ENCODE peak calls at places on chromosomes 6 and 20, in nine cellular contexts. Y, D, M, S, A, F, C, E and R are unnamed samples.

GRCh38 chr20:49792006-49792405 is 20.6 kb upstream of the SLC9A8 start:
- DNase-seq in D (no peak), E (no peak), F (no peak), Y (no peak), A (no peak), M (peak), S (no peak), C (no peak), R (no peak)

GRCh38 chr6:10552237-10552810 is 31.2 kb downstream of the GCNT2 start:
- DNase-seq in Y (no peak), M (no peak), S (no peak), A (no peak), F (no peak), D (no peak), E (no peak), C (no peak), R (no peak)

GRCh38 chr6:75290558-75290957 is 6.0 kb upstream of the TMEM30A start:
- DNase-seq in C (no peak), D (no peak), F (no peak), M (no peak), A (no peak), Y (no peak), S (no peak), E (no peak), R (no peak)

GRCh38 chr20:37364013-37364926 is 18.3 kb downstream of the SRC start:
- DNase-seq in Y (no peak), F (no peak), M (no peak), D (peak), S (no peak), A (no peak), E (no peak), C (no peak), R (no peak)

GRCh38 chr20:36967636-36968035 is 16.1 kb upstream of the SAMHD1 start:
- DNase-seq in F (no peak), C (no peak), M (no peak), E (no peak), S (no peak), A (no peak), Y (no peak), D (no peak), R (no peak)

GRCh38 chr20:49889943-49890650 is 25.2 kb downstream of the SPATA2 start:
- DNase-seq in F (no peak), Y (no peak), C (peak), A (no peak), E (no peak), D (no peak), S (no peak), M (no peak), R (no peak)

GRCh38 chr6:361411-362132 is 30.0 kb upstream of the IRF4 start:
- DNase-seq in E (no peak), D (no peak), S (no peak), F (no peak), A (no peak), M (no peak), Y (no peak), C (no peak), R (no peak)

GRCh38 chr20:39829713-39830112 is 859.3 kb downstream of the MAFB start:
- DNase-seq in S (no peak), E (no peak), M (no peak), F (no peak), Y (no peak), D (no peak), C (no peak), A (no peak), R (no peak)

GRCh38 chr6:130453230-130453629 is 87.4 kb downstream of the TMEM200A start:
- DNase-seq in D (no peak), C (no peak), S (no peak), A (peak), E (no peak), Y (peak), M (peak), F (no peak), R (no peak)

GRCh38 chr6:15332441-15332840 is 86.6 kb downstream of the JARID2 start:
- DNase-seq in E (no peak), F (no peak), A (no peak), M (peak), D (no peak), S (no peak), Y (no peak), C (no peak), R (no peak)

GRCh38 chr6:46221221-46221793 is 50.5 kb upstream of the ENPP5 start:
- DNase-seq in F (no peak), D (no peak), M (peak), Y (peak), S (no peak), C (no peak), E (peak), A (peak), R (peak)

GRCh38 chr6:77159730-77160129 is 303.6 kb downstream of the HTR1B start:
- DNase-seq in F (no peak), Y (no peak), D (no peak), A (no peak), S (no peak), C (no peak), E (no peak), M (no peak), R (no peak)

GRCh38 chr20:739736-740135 is 28.6 kb downstream of the SLC52A3 start:
- DNase-seq in M (no peak), F (no peak), D (no peak), S (no peak), E (no peak), Y (no peak), C (no peak), A (no peak), R (no peak)

GRCh38 chr6:145036848-145037567 is 698.3 kb downstream of the EPM2A start:
- DNase-seq in F (no peak), Y (peak), C (no peak), D (no peak), M (peak), A (peak), E (no peak), S (no peak), R (no peak)

GRCh38 chr20:59723607-59724456 is 119.5 kb downstream of the PHACTR3 start:
- DNase-seq in M (no peak), A (peak), D (no peak), E (peak), F (no peak), Y (no peak), C (no peak), S (no peak), R (no peak)

GRCh38 chr6:119742188-119742803 is 392.7 kb upstream of the MAN1A1 start:
- DNase-seq in E (peak), M (peak), S (no peak), F (peak), D (peak), C (peak), Y (peak), A (peak), R (peak)

GRCh38 chr6:61809004-61809595 is 476.9 kb downstream of the KHDRBS2 start:
- DNase-seq in M (no peak), F (no peak), Y (peak), C (no peak), D (no peak), S (no peak), E (peak), A (peak), R (no peak)

GRCh38 chr20:20719411-20719810 is 7.0 kb upstream of the RALGAPA2 start:
- DNase-seq in F (no peak), A (no peak), D (no peak), C (no peak), E (no peak), M (no peak), S (no peak), Y (no peak), R (no peak)

GRCh38 chr6:43770417-43771209 is 602 bp downstream of the VEGFA start:
- DNase-seq in Y (peak), C (peak), D (peak), F (peak), S (no peak), A (peak), E (peak), M (peak), R (no peak)

GRCh38 chr20:33524261-33524660 is 34.4 kb downstream of the CBFA2T2 start:
- DNase-seq in D (no peak), Y (no peak), E (no peak), S (no peak), M (no peak), A (no peak), F (no peak), C (no peak), R (no peak)

GRCh38 chr20:24158271-24158670 is 169.7 kb upstream of the GGTLC1 start:
- DNase-seq in Y (no peak), D (no peak), A (no peak), C (no peak), M (no peak), E (no peak), F (no peak), S (no peak), R (no peak)

GRCh38 chr6:28218312-28219248 is 6.5 kb upstream of the ZSCAN9 start:
- DNase-seq in S (no peak), F (no peak), C (peak), D (peak), A (peak), Y (peak), M (peak), E (no peak), R (peak)

GRCh38 chr20:63861365-63861934 is at the start of gene ABHD16B:
- DNase-seq in Y (no peak), M (no peak), D (no peak), A (no peak), C (no peak), S (no peak), F (no peak), E (no peak), R (no peak)

GRCh38 chr6:26383624-26384417 is 913 bp downstream of the BTN2A2 start:
- DNase-seq in Y (peak), D (no peak), M (peak), S (no peak), F (peak), A (peak), E (peak), C (no peak), R (peak)

GRCh38 chr20:24658920-24659660 is 189.7 kb downstream of the SYNDIG1 start:
- DNase-seq in M (no peak), Y (no peak), D (no peak), C (no peak), F (no peak), E (no peak), S (no peak), A (no peak), R (no peak)

GRCh38 chr20:56945057-56945456 is 316.0 kb downstream of the TFAP2C start:
- DNase-seq in Y (no peak), D (no peak), S (no peak), C (no peak), M (no peak), F (no peak), A (no peak), E (no peak), R (no peak)

GRCh38 chr6:13573669-13574110 is 711 bp upstream of the SIRT5 start:
- DNase-seq in F (no peak), M (peak), D (peak), Y (peak), S (no peak), E (no peak), C (no peak), A (peak), R (no peak)

GRCh38 chr20:62225026-62225425 is 4.9 kb upstream of the HRH3 start:
- DNase-seq in E (no peak), F (no peak), D (no peak), Y (no peak), A (no peak), M (no peak), C (no peak), S (no peak), R (no peak)

GRCh38 chr6:11432713-11433450 is 104.7 kb upstream of the TMEM170B start:
- DNase-seq in A (peak), F (no peak), M (peak), C (no peak), D (no peak), S (no peak), Y (no peak), E (peak), R (peak)

GRCh38 chr6:35343092-35343834 is 905 bp downstream of the PPARD start:
- DNase-seq in D (peak), A (peak), E (no peak), F (no peak), S (no peak), M (peak), C (peak), Y (peak), R (no peak)

GRCh38 chr6:3698021-3698420 is 53.5 kb downstream of the PXDC1 start:
- DNase-seq in A (no peak), M (peak), D (no peak), C (no peak), S (no peak), Y (peak), F (no peak), E (no peak), R (no peak)

GRCh38 chr6:152461556-152461955 is 175.6 kb downstream of the SYNE1 start:
- DNase-seq in M (peak), A (peak), S (no peak), C (no peak), D (no peak), F (no peak), Y (no peak), E (peak), R (no peak)

GRCh38 chr20:4998160-4998651 is 3.1 kb downstream of the SLC23A2 start:
- DNase-seq in E (no peak), A (no peak), D (no peak), S (no peak), F (no peak), Y (no peak), M (no peak), C (no peak), R (no peak)